ENCODE peak calls at places on chromosomes 6 and 20, in six cellular contexts. B is K562, P is A549, H is SK-N-SH, Z is HepG2, O is GM12878. V is an unnamed sample. For H3K9me3, the result is how much of the 10 kb centered on the place peaks cover.

GRCh38 chr6:118269659-118270058 is 278.4 kb upstream of the PLN start:
- DNase-seq in B (no peak), O (no peak), P (no peak), Z (no peak), H (no peak), V (no peak)

GRCh38 chr20:57749131-57749690 is 39.4 kb upstream of the PMEPA1 start:
- DNase-seq in Z (no peak), B (no peak), H (no peak), P (no peak), O (no peak), V (no peak)

GRCh38 chr6:26223213-26223612 is 136.0 kb downstream of the HFE start:
- DNase-seq in P (no peak), O (no peak), H (no peak), Z (no peak), B (no peak), V (no peak)

GRCh38 chr20:53581444-53582311 is 12.0 kb downstream of the ZNF217 start:
- DNase-seq in P (no peak), B (no peak), Z (no peak), O (no peak), H (no peak), V (no peak)

GRCh38 chr6:48757661-48758060 is 646.7 kb upstream of the PTCHD4 start:
- DNase-seq in H (no peak), P (no peak), O (no peak), B (no peak), Z (no peak), V (no peak)

GRCh38 chr20:675453-676314 is at the start of gene SCRT2:
- DNase-seq in O (no peak), B (peak), Z (peak), P (peak), H (peak), V (no peak)

GRCh38 chr6:13407368-13407708 is 79.0 kb upstream of the TBC1D7 start:
- DNase-seq in O (no peak), B (no peak), H (no peak), Z (no peak), P (no peak), V (no peak)

GRCh38 chr6:166614171-166614583 is 12.9 kb downstream of the RPS6KA2 start:
- DNase-seq in P (no peak), B (no peak), H (no peak), O (no peak), Z (no peak), V (no peak)

GRCh38 chr6:36827261-36828079 is 11.8 kb downstream of the CPNE5 start:
- DNase-seq in H (no peak), O (no peak), B (peak), Z (no peak), P (no peak), V (no peak)

GRCh38 chr6:125951323-125951722 is 5.2 kb upstream of the HINT3 start:
- DNase-seq in B (no peak), H (no peak), O (no peak), P (no peak), Z (peak), V (no peak)

GRCh38 chr6:79702701-79703100 is 71.6 kb downstream of the SH3BGRL2 start:
- DNase-seq in Z (no peak), B (no peak), P (no peak), H (no peak), O (no peak), V (no peak)

GRCh38 chr6:170223718-170224693 is 66.9 kb downstream of the DLL1 start:
- DNase-seq in O (no peak), B (no peak), H (peak), P (no peak), Z (no peak), V (no peak)

GRCh38 chr6:133590814-133591213 is 298.1 kb upstream of the TCF21 start:
- DNase-seq in H (no peak), P (no peak), Z (no peak), O (no peak), B (no peak), V (no peak)

GRCh38 chr6:16393326-16393725 is 154.9 kb downstream of the GMPR start:
- DNase-seq in O (no peak), H (no peak), P (no peak), B (no peak), Z (no peak), V (no peak)

GRCh38 chr6:52284131-52284459 is 447 bp downstream of the MCM3 start:
- DNase-seq in H (peak), B (peak), Z (peak), P (no peak), O (no peak), V (no peak)

GRCh38 chr20:61926796-61927192 is 138.9 kb downstream of the TAF4 start:
- DNase-seq in P (no peak), Z (no peak), B (no peak), H (no peak), O (no peak), V (no peak)

GRCh38 chr6:32188381-32189081 is 1.5 kb downstream of the PBX2 start:
- DNase-seq in Z (no peak), B (no peak), H (no peak), O (no peak), P (no peak), V (no peak)

GRCh38 chr20:57659789-57660509 is 39.7 kb upstream of the ZBP1 start:
- DNase-seq in P (no peak), O (no peak), B (no peak), Z (no peak), H (peak), V (no peak)

GRCh38 chr6:38025431-38025830 is 205.9 kb downstream of the ZFAND3 start:
- DNase-seq in P (no peak), B (no peak), Z (no peak), O (no peak), H (no peak), V (no peak)

GRCh38 chr6:35318200-35318844 is 20.7 kb downstream of the DEF6 start:
- DNase-seq in H (peak), O (no peak), P (peak), Z (peak), B (peak), V (no peak)

GRCh38 chr20:19583532-19584175 is 174.4 kb upstream of the RIN2 start:
- DNase-seq in O (no peak), H (peak), Z (peak), B (peak), P (peak), V (peak)
- TF ChIP-seq MAX in O (no peak), H (no peak), Z (no peak), B (no peak), P (no peak), V (no peak)

GRCh38 chr20:63375438-63375837 is 14.3 kb upstream of the CHRNA4 start:
- DNase-seq in P (no peak), H (no peak), B (no peak), O (no peak), Z (no peak), V (no peak)
- H3K9me3 ChIP-seq in P (under half), H (under half), B (under half), O (under half), Z (under half), V (under half)

GRCh38 chr6:11412011-11412424 is 125.5 kb upstream of the TMEM170B start:
- DNase-seq in H (no peak), Z (no peak), P (no peak), O (no peak), B (no peak), V (no peak)
- TF ChIP-seq REST in H (no peak), Z (no peak), P (no peak), O (no peak), B (no peak), V (no peak)

GRCh38 chr20:32820698-32821378 is 1.1 kb downstream of the MAPRE1 start:
- DNase-seq in O (no peak), P (no peak), B (no peak), H (peak), Z (no peak), V (no peak)
- TF ChIP-seq MAX in O (no peak), P (no peak), B (no peak), H (no peak), Z (no peak), V (no peak)

GRCh38 chr6:28323813-28324424 is 12.0 kb downstream of the ZSCAN31 start:
- DNase-seq in B (no peak), H (no peak), Z (peak), P (no peak), O (no peak), V (no peak)
- H3K9me3 ChIP-seq in B (under half), H (under half), Z (under half), P (under half), O (under half), V (under half)